ENCODE peak calls at places on chromosome X, in six cellular contexts. One of them, this sample, is unnamed.

GRCh38 chrX:104284407-104285000 is 29.8 kb upstream of the ESX1 start:
- DNase-seq in K562: no peak
- DNase-seq in SK-N-SH: no peak
- DNase-seq in HepG2: no peak
- DNase-seq in HCT116: no peak
- DNase-seq in H1: no peak
- DNase-seq in this sample: no peak

GRCh38 chrX:136710324-136710951 is 62.5 kb downstream of the CD40LG start:
- DNase-seq in HepG2: no peak
- DNase-seq in HCT116: no peak
- DNase-seq in SK-N-SH: no peak
- DNase-seq in K562: no peak
- DNase-seq in H1: no peak
- DNase-seq in this sample: peak

GRCh38 chrX:18377802-18378201 is 23.3 kb upstream of the SCML2 start:
- DNase-seq in K562: peak
- DNase-seq in SK-N-SH: peak
- DNase-seq in HepG2: peak
- DNase-seq in H1: no peak
- DNase-seq in HCT116: peak
- DNase-seq in this sample: peak

GRCh38 chrX:139909716-139910115 is 23.1 kb downstream of the ATP11C start:
- DNase-seq in H1: no peak
- DNase-seq in HCT116: no peak
- DNase-seq in K562: no peak
- DNase-seq in SK-N-SH: no peak
- DNase-seq in HepG2: no peak
- DNase-seq in this sample: no peak

GRCh38 chrX:16023790-16024734 is 99.3 kb upstream of the GRPR start:
- DNase-seq in HCT116: peak
- DNase-seq in H1: no peak
- DNase-seq in SK-N-SH: no peak
- DNase-seq in K562: no peak
- DNase-seq in HepG2: peak
- DNase-seq in this sample: peak

GRCh38 chrX:151703487-151703886 is 8.2 kb downstream of the PRRG3 start:
- DNase-seq in K562: no peak
- DNase-seq in H1: no peak
- DNase-seq in HepG2: no peak
- DNase-seq in SK-N-SH: no peak
- DNase-seq in HCT116: no peak
- DNase-seq in this sample: no peak

GRCh38 chrX:50097121-50097520 is 103.7 kb downstream of the AKAP4 start:
- DNase-seq in H1: no peak
- DNase-seq in SK-N-SH: no peak
- DNase-seq in HepG2: no peak
- DNase-seq in K562: no peak
- DNase-seq in HCT116: no peak
- DNase-seq in this sample: no peak

GRCh38 chrX:84064164-84064563 is 123.8 kb downstream of the RPS6KA6 start:
- DNase-seq in HepG2: no peak
- DNase-seq in HCT116: no peak
- DNase-seq in SK-N-SH: no peak
- DNase-seq in H1: no peak
- DNase-seq in K562: no peak
- DNase-seq in this sample: peak

GRCh38 chrX:65750674-65751469 is 83.4 kb downstream of the MSN start:
- DNase-seq in HepG2: no peak
- DNase-seq in K562: no peak
- DNase-seq in SK-N-SH: no peak
- DNase-seq in H1: no peak
- DNase-seq in HCT116: no peak
- DNase-seq in this sample: no peak

GRCh38 chrX:103941201-103941975 is 21.0 kb upstream of the TMSB15B start:
- DNase-seq in HepG2: no peak
- DNase-seq in HCT116: no peak
- DNase-seq in SK-N-SH: peak
- DNase-seq in H1: no peak
- DNase-seq in K562: peak
- DNase-seq in this sample: peak

GRCh38 chrX:115960440-115961084 is 210.0 kb upstream of the AGTR2 start:
- DNase-seq in H1: no peak
- DNase-seq in K562: no peak
- DNase-seq in HepG2: no peak
- DNase-seq in HCT116: no peak
- DNase-seq in SK-N-SH: no peak
- DNase-seq in this sample: no peak

GRCh38 chrX:87664381-87664780 is 146.8 kb downstream of the KLHL4 start:
- DNase-seq in SK-N-SH: peak
- DNase-seq in HepG2: no peak
- DNase-seq in H1: no peak
- DNase-seq in K562: no peak
- DNase-seq in HCT116: no peak
- DNase-seq in this sample: peak

GRCh38 chrX:45710081-45710801 is 509.6 kb upstream of the DIPK2B start:
- DNase-seq in SK-N-SH: peak
- DNase-seq in K562: no peak
- DNase-seq in H1: no peak
- DNase-seq in HepG2: no peak
- DNase-seq in HCT116: peak
- DNase-seq in this sample: peak

GRCh38 chrX:51459125-51459524 is 37.3 kb downstream of the NUDT11 start:
- DNase-seq in HCT116: peak
- DNase-seq in H1: no peak
- DNase-seq in SK-N-SH: no peak
- DNase-seq in HepG2: peak
- DNase-seq in K562: no peak
- DNase-seq in this sample: peak

GRCh38 chrX:45743081-45743533 is 542.4 kb upstream of the DIPK2B start:
- DNase-seq in SK-N-SH: peak
- DNase-seq in HCT116: peak
- DNase-seq in H1: no peak
- DNase-seq in HepG2: peak
- DNase-seq in K562: no peak
- DNase-seq in this sample: peak

GRCh38 chrX:105331244-105331643 is 110.8 kb upstream of the TEX13A start:
- DNase-seq in HCT116: no peak
- DNase-seq in H1: no peak
- DNase-seq in SK-N-SH: no peak
- DNase-seq in K562: no peak
- DNase-seq in HepG2: no peak
- DNase-seq in this sample: peak

GRCh38 chrX:20173305-20173704 is 31.7 kb upstream of the EIF1AX start:
- DNase-seq in SK-N-SH: no peak
- DNase-seq in H1: no peak
- DNase-seq in HCT116: no peak
- DNase-seq in HepG2: no peak
- DNase-seq in K562: no peak
- DNase-seq in this sample: no peak

GRCh38 chrX:26653050-26653449 is 437.1 kb downstream of the MAGEB5 start:
- DNase-seq in K562: no peak
- DNase-seq in HCT116: no peak
- DNase-seq in H1: no peak
- DNase-seq in HepG2: no peak
- DNase-seq in SK-N-SH: no peak
- DNase-seq in this sample: no peak

GRCh38 chrX:106791495-106791894 is 11.0 kb upstream of the TBC1D8B start:
- DNase-seq in SK-N-SH: no peak
- DNase-seq in HepG2: no peak
- DNase-seq in H1: no peak
- DNase-seq in K562: no peak
- DNase-seq in HCT116: no peak
- DNase-seq in this sample: peak

GRCh38 chrX:102654696-102655095 is 3.4 kb downstream of the GPRASP1 start:
- DNase-seq in H1: no peak
- DNase-seq in HepG2: no peak
- DNase-seq in K562: no peak
- DNase-seq in HCT116: no peak
- DNase-seq in SK-N-SH: no peak
- DNase-seq in this sample: no peak

GRCh38 chrX:102658551-102658950 is 7.3 kb downstream of the GPRASP1 start:
- DNase-seq in K562: no peak
- DNase-seq in HCT116: no peak
- DNase-seq in H1: no peak
- DNase-seq in HepG2: peak
- DNase-seq in SK-N-SH: no peak
- DNase-seq in this sample: no peak

DNA sequence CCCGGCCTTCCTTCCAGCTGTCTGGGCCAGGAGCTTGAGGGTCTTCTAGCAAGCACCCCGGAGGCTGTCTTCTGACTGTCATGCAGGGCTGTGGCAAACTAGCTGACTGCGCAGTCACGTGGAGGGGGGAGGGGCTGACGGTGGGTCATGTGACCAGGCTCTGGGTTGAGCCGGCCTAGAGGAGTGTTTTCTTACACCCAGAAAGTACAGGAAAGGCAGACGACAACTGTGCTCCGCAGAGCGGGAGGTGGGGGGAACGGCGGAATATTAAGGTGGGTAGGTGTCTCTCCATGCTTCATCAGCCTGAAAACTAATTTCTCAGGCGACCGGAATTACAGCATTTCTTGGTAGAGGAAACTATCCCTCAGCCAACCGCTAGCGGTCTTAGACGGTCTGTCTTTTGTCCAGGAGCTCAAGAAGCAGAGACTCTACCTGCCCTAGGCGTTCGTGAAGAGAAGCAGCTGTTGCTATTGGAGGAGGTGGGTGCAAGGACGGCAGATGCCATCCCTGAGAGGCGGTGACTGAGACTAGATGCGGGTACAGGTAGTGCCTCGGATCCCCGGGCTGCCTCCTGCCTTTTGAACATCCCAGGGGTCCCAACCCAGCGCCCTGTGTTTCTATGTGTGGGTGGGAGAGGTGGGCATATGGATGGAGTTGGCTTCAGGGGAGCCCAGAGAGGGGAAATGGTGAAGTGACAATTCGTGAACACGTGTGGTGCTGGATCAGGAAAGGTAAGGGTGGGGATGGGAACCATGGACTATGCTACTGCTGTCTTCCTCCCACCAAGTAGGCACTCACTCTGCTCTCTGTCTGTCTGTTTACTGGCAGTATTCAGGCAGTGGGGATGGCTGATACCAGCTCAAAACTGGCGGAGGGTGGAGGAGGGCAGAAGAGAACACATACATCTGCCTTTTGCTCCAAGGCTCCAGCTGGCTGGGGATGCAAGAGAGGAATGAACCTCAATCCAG is 8.8 kb downstream of the GPRASP1 start:
- DNase-seq in K562: peak
- DNase-seq in SK-N-SH: peak
- DNase-seq in H1: no peak
- DNase-seq in HepG2: peak
- DNase-seq in HCT116: no peak
- DNase-seq in this sample: peak
- TF ChIP-seq RAD21 in K562: no peak
- TF ChIP-seq RAD21 in SK-N-SH: no peak
- TF ChIP-seq RAD21 in H1: peak
- TF ChIP-seq RAD21 in HepG2: no peak
- TF ChIP-seq RAD21 in HCT116: no peak
- TF ChIP-seq RAD21 in this sample: no peak

GRCh38 chrX:3384330-3384729 is 37.9 kb upstream of the MXRA5 start:
- DNase-seq in K562: no peak
- DNase-seq in HepG2: no peak
- DNase-seq in H1: no peak
- DNase-seq in SK-N-SH: no peak
- DNase-seq in HCT116: no peak
- DNase-seq in this sample: no peak
- TF ChIP-seq RAD21 in K562: no peak
- TF ChIP-seq RAD21 in HepG2: no peak
- TF ChIP-seq RAD21 in H1: no peak
- TF ChIP-seq RAD21 in SK-N-SH: no peak
- TF ChIP-seq RAD21 in HCT116: no peak
- TF ChIP-seq RAD21 in this sample: no peak

GRCh38 chrX:119690921-119691716 is 1.8 kb downstream of the SEPTIN6 start:
- DNase-seq in H1: no peak
- DNase-seq in HCT116: no peak
- DNase-seq in HepG2: no peak
- DNase-seq in SK-N-SH: peak
- DNase-seq in K562: peak
- DNase-seq in this sample: peak
- TF ChIP-seq RAD21 in H1: no peak
- TF ChIP-seq RAD21 in HCT116: no peak
- TF ChIP-seq RAD21 in HepG2: no peak
- TF ChIP-seq RAD21 in SK-N-SH: no peak
- TF ChIP-seq RAD21 in K562: no peak
- TF ChIP-seq RAD21 in this sample: no peak

GRCh38 chrX:113399501-113400192 is 559.0 kb upstream of the AMOT start:
- DNase-seq in HepG2: peak
- DNase-seq in HCT116: peak
- DNase-seq in K562: no peak
- DNase-seq in SK-N-SH: no peak
- DNase-seq in H1: no peak
- DNase-seq in this sample: no peak
- TF ChIP-seq RAD21 in HepG2: no peak
- TF ChIP-seq RAD21 in HCT116: no peak
- TF ChIP-seq RAD21 in K562: no peak
- TF ChIP-seq RAD21 in SK-N-SH: no peak
- TF ChIP-seq RAD21 in H1: no peak
- TF ChIP-seq RAD21 in this sample: no peak

GRCh38 chrX:141928432-141928831 is 24.7 kb downstream of the MAGEC1 start:
- DNase-seq in H1: no peak
- DNase-seq in HepG2: no peak
- DNase-seq in K562: no peak
- DNase-seq in HCT116: no peak
- DNase-seq in SK-N-SH: no peak
- DNase-seq in this sample: no peak

DNA sequence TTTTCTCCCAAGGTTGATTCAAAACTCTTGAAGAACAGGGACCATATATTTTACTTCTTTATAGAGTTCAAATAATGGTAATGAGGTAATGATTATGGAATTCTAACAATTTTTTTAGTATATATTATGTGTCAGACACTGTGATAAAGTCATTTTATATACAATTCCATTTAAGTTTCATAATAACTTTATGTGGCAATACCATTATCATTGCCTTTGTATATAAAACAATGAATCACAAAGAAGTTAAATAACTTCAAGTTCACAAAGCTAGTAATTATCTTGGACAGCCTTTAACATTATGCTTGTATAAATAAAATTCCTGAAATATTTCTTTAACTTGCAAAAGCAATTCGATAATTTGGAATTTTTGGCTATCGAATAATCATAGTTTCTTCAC is 20.6 kb downstream of the MAGEC1 start:
- DNase-seq in SK-N-SH: no peak
- DNase-seq in HepG2: no peak
- DNase-seq in HCT116: no peak
- DNase-seq in H1: no peak
- DNase-seq in K562: no peak
- DNase-seq in this sample: peak
- TF ChIP-seq RAD21 in SK-N-SH: no peak
- TF ChIP-seq RAD21 in HepG2: no peak
- TF ChIP-seq RAD21 in HCT116: no peak
- TF ChIP-seq RAD21 in H1: no peak
- TF ChIP-seq RAD21 in K562: no peak
- TF ChIP-seq RAD21 in this sample: no peak

DNA sequence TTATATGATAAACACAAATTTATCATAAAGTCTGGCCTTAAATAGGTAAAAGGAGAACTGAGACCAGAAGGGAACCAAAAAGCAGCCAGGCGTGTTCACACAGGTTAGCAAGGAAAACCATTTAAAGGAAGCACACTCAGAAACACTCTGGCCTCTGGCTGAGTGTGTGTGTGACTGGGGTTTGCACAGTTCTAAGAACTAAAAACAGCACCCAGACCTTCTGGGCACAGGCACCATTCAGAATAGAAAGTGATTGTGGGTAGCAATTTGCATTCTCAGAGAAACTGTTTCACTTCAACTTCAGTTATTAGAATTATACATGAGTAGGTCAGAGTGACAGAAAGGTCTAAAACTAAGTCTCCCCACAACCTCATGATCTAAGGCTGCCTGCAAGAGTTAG is 10.0 kb downstream of the GPR82 start:
- DNase-seq in H1: no peak
- DNase-seq in HepG2: no peak
- DNase-seq in SK-N-SH: no peak
- DNase-seq in HCT116: no peak
- DNase-seq in K562: no peak
- DNase-seq in this sample: no peak
- TF ChIP-seq RAD21 in H1: no peak
- TF ChIP-seq RAD21 in HepG2: no peak
- TF ChIP-seq RAD21 in SK-N-SH: no peak
- TF ChIP-seq RAD21 in HCT116: no peak
- TF ChIP-seq RAD21 in K562: no peak
- TF ChIP-seq RAD21 in this sample: no peak